ENCODE peak calls at places on chromosomes 12 and 14, in six cellular contexts. Y, D, J, A, U and H are unnamed samples.

GRCh38 chr12:31736472-31736871 is 7.7 kb upstream of the AMN1 start:
- DNase-seq in Y (peak; percentile 63), D (no peak), J (peak; percentile 20), A (no peak), U (peak; percentile 62), H (no peak)

GRCh38 chr14:97777622-97778021 is 980.4 kb downstream of the VRK1 start:
- DNase-seq in Y (peak; percentile 15), D (no peak), J (no peak), A (no peak), U (peak; percentile 6), H (no peak)

GRCh38 chr14:51653855-51654548 is 2.3 kb downstream of the FRMD6 start:
- DNase-seq in Y (no peak), D (no peak), J (no peak), A (no peak), U (no peak), H (no peak)

GRCh38 chr14:92362781-92363235 is 39.8 kb downstream of the SLC24A4 start:
- DNase-seq in Y (no peak), D (no peak), J (no peak), A (no peak), U (no peak), H (no peak)

GRCh38 chr12:25187781-25188180 is 7.2 kb downstream of the DNAI7 start:
- DNase-seq in Y (no peak), D (no peak), J (no peak), A (no peak), U (no peak), H (no peak)

GRCh38 chr12:77120695-77121094 is 55.3 kb upstream of the E2F7 start:
- DNase-seq in Y (no peak), D (no peak), J (no peak), A (no peak), U (no peak), H (no peak)

GRCh38 chr12:47717443-47718193 is 7.7 kb downstream of the ENDOU start:
- DNase-seq in Y (peak; percentile 64), D (no peak), J (peak; percentile 32), A (peak; percentile 61), U (peak; percentile 48), H (peak; percentile 90)

GRCh38 chr14:65239143-65239672 is 136.9 kb upstream of the MAX start:
- DNase-seq in Y (no peak), D (no peak), J (no peak), A (no peak), U (no peak), H (no peak)

GRCh38 chr12:89882051-89882450 is 173.4 kb upstream of the ATP2B1 start:
- DNase-seq in Y (no peak), D (no peak), J (no peak), A (no peak), U (no peak), H (no peak)

GRCh38 chr14:81315344-81315743 is 84.8 kb downstream of the STON2 start:
- DNase-seq in Y (no peak), D (no peak), J (no peak), A (no peak), U (no peak), H (no peak)

GRCh38 chr12:7075518-7075917 is 15.0 kb downstream of the C1S start:
- DNase-seq in Y (no peak), D (no peak), J (no peak), A (no peak), U (no peak), H (no peak)

GRCh38 chr12:24424889-24425600 is 475.6 kb upstream of the SOX5 start:
- DNase-seq in Y (no peak), D (no peak), J (no peak), A (no peak), U (no peak), H (no peak)

GRCh38 chr12:54259194-54260011 is 20.5 kb downstream of the CBX5 start:
- DNase-seq in Y (peak; percentile 63), D (no peak), J (no peak), A (peak; percentile 49), U (peak; percentile 19), H (no peak)

GRCh38 chr12:12723147-12723680 is 6.0 kb downstream of the CDKN1B start:
- DNase-seq in Y (no peak), D (no peak), J (no peak), A (no peak), U (no peak), H (no peak)

GRCh38 chr14:90491221-90491867 is 94.5 kb downstream of the CALM1 start:
- DNase-seq in Y (no peak), D (no peak), J (no peak), A (no peak), U (no peak), H (no peak)

GRCh38 chr12:15830538-15830937 is 41.4 kb upstream of the EPS8 start:
- DNase-seq in Y (no peak), D (no peak), J (no peak), A (no peak), U (no peak), H (no peak)

GRCh38 chr12:130557876-130558770 is 158.0 kb downstream of the RIMBP2 start:
- DNase-seq in Y (no peak), D (no peak), J (no peak), A (no peak), U (no peak), H (no peak)

GRCh38 chr12:48767047-48767446 is 21.8 kb downstream of the ADCY6 start:
- DNase-seq in Y (no peak), D (no peak), J (no peak), A (no peak), U (no peak), H (no peak)

GRCh38 chr14:31000629-31001338 is 24.7 kb upstream of the AP4S1 start:
- DNase-seq in Y (no peak), D (no peak), J (no peak), A (no peak), U (no peak), H (no peak)

GRCh38 chr12:76346798-76347420 is 1.3 kb downstream of the BBS10 start:
- DNase-seq in Y (no peak), D (no peak), J (no peak), A (no peak), U (no peak), H (no peak)

GRCh38 chr12:43921666-43922337 is 85.9 kb downstream of the TMEM117 start:
- DNase-seq in Y (no peak), D (no peak), J (no peak), A (no peak), U (no peak), H (no peak)

GRCh38 chr12:116244474-116245090 is 32.9 kb downstream of the MED13L start:
- DNase-seq in Y (no peak), D (no peak), J (no peak), A (no peak), U (no peak), H (no peak)

GRCh38 chr12:7868391-7868790 is 4.3 kb downstream of the SLC2A14 start:
- DNase-seq in Y (no peak), D (no peak), J (no peak), A (no peak), U (no peak), H (no peak)

GRCh38 chr14:93023039-93023438 is 92.7 kb downstream of the ITPK1 start:
- DNase-seq in Y (no peak), D (no peak), J (no peak), A (no peak), U (no peak), H (peak; percentile 52)

GRCh38 chr12:103850429-103850828 is 9.4 kb upstream of the NT5DC3 start:
- DNase-seq in Y (no peak), D (no peak), J (no peak), A (no peak), U (no peak), H (no peak)

GRCh38 chr12:32331133-32331532 is 68.2 kb upstream of the FGD4 start:
- DNase-seq in Y (no peak), D (no peak), J (no peak), A (no peak), U (no peak), H (peak; percentile 13)

GRCh38 chr12:6613015-6613775 is 6.0 kb upstream of the CHD4 start:
- DNase-seq in Y (no peak), D (peak; percentile 93), J (no peak), A (no peak), U (no peak), H (no peak)

GRCh38 chr12:104370989-104371870 is 67.7 kb downstream of the EID3 start:
- DNase-seq in Y (no peak), D (no peak), J (no peak), A (no peak), U (no peak), H (no peak)

GRCh38 chr14:99586761-99587462 is 17.1 kb downstream of the CCDC85C start:
- DNase-seq in Y (no peak), D (no peak), J (no peak), A (no peak), U (no peak), H (no peak)

GRCh38 chr12:25725874-25726273 is 172.8 kb upstream of the LMNTD1 start:
- DNase-seq in Y (no peak), D (no peak), J (no peak), A (no peak), U (no peak), H (no peak)

GRCh38 chr14:41072776-41073175 is 533.9 kb upstream of the LRFN5 start:
- DNase-seq in Y (no peak), D (no peak), J (no peak), A (no peak), U (no peak), H (no peak)

GRCh38 chr12:74429535-74429934 is 108.1 kb upstream of the ATXN7L3B start:
- DNase-seq in Y (no peak), D (no peak), J (no peak), A (no peak), U (no peak), H (no peak)

GRCh38 chr12:79364197-79364596 is 326.6 kb downstream of the PAWR start:
- DNase-seq in Y (no peak), D (no peak), J (no peak), A (no peak), U (no peak), H (peak; percentile 39)

GRCh38 chr12:121581681-121582439 is 1.0 kb upstream of the KDM2B start:
- DNase-seq in Y (peak; percentile 18), D (peak; percentile 52), J (no peak), A (no peak), U (no peak), H (no peak)

GRCh38 chr12:45986646-45987338 is 3.6 kb downstream of the SCAF11 start:
- DNase-seq in Y (no peak), D (no peak), J (no peak), A (no peak), U (no peak), H (no peak)

GRCh38 chr14:36939265-36939664 is 233.1 kb downstream of the SLC25A21 start:
- DNase-seq in Y (no peak), D (no peak), J (no peak), A (no peak), U (no peak), H (no peak)

GRCh38 chr12:12379831-12380730 is 23.2 kb downstream of the BORCS5 start:
- DNase-seq in Y (no peak), D (no peak), J (no peak), A (no peak), U (peak; percentile 44), H (no peak)